ENCODE peak calls at places on chromosome 9, in six cellular contexts. One of them, this sample, is unnamed.

GRCh38 chr9:109968702-109969450 is 188.9 kb downstream of the PALM2AKAP2 start:
- DNase-seq in spleen: no peak
- DNase-seq in suprapubic skin: no peak
- DNase-seq in HCT116: no peak
- DNase-seq in transverse colon: no peak
- DNase-seq in stomach: no peak
- DNase-seq in this sample: no peak

GRCh38 chr9:134793281-134793680 is 87.3 kb upstream of the FCN2 start:
- DNase-seq in spleen: no peak
- DNase-seq in suprapubic skin: no peak
- DNase-seq in HCT116: no peak
- DNase-seq in transverse colon: no peak
- DNase-seq in stomach: no peak
- DNase-seq in this sample: no peak

GRCh38 chr9:124843635-124844034 is 9.6 kb upstream of the WDR38 start:
- DNase-seq in spleen: no peak
- DNase-seq in suprapubic skin: no peak
- DNase-seq in HCT116: no peak
- DNase-seq in transverse colon: no peak
- DNase-seq in stomach: no peak
- DNase-seq in this sample: no peak

GRCh38 chr9:127178646-127179632 is 56.5 kb upstream of the ANGPTL2 start:
- DNase-seq in spleen: peak; percentile 81
- DNase-seq in suprapubic skin: peak; percentile 71
- DNase-seq in HCT116: no peak
- DNase-seq in transverse colon: peak; percentile 7
- DNase-seq in stomach: peak; percentile 15
- DNase-seq in this sample: peak; percentile 68

GRCh38 chr9:115691686-115692085 is 461.9 kb upstream of the PAPPA start:
- DNase-seq in spleen: no peak
- DNase-seq in suprapubic skin: no peak
- DNase-seq in HCT116: no peak
- DNase-seq in transverse colon: no peak
- DNase-seq in stomach: no peak
- DNase-seq in this sample: no peak

GRCh38 chr9:121708768-121709488 is 57.5 kb downstream of the DAB2IP start:
- DNase-seq in spleen: no peak
- DNase-seq in suprapubic skin: no peak
- DNase-seq in HCT116: no peak
- DNase-seq in transverse colon: no peak
- DNase-seq in stomach: no peak
- DNase-seq in this sample: peak; percentile 70

GRCh38 chr9:138053996-138054752 is 176.6 kb downstream of the CACNA1B start:
- DNase-seq in spleen: peak; percentile 52
- DNase-seq in suprapubic skin: peak; percentile 75
- DNase-seq in HCT116: no peak
- DNase-seq in transverse colon: no peak
- DNase-seq in stomach: peak; percentile 18
- DNase-seq in this sample: peak; percentile 39

GRCh38 chr9:134837529-134837928 is 43.1 kb upstream of the FCN2 start:
- DNase-seq in spleen: no peak
- DNase-seq in suprapubic skin: no peak
- DNase-seq in HCT116: no peak
- DNase-seq in transverse colon: no peak
- DNase-seq in stomach: no peak
- DNase-seq in this sample: no peak

GRCh38 chr9:22216730-22217160 is 207.6 kb upstream of the CDKN2B start:
- DNase-seq in spleen: peak; percentile 50
- DNase-seq in suprapubic skin: no peak
- DNase-seq in HCT116: peak; percentile 65
- DNase-seq in transverse colon: no peak
- DNase-seq in stomach: no peak
- DNase-seq in this sample: no peak

GRCh38 chr9:136857606-136858412 is 5.7 kb downstream of the MAMDC4 start:
- DNase-seq in spleen: peak; percentile 72
- DNase-seq in suprapubic skin: no peak
- DNase-seq in HCT116: no peak
- DNase-seq in transverse colon: peak; percentile 83
- DNase-seq in stomach: peak; percentile 69
- DNase-seq in this sample: peak; percentile 62

GRCh38 chr9:134382733-134383132 is 56.5 kb downstream of the RXRA start:
- DNase-seq in spleen: no peak
- DNase-seq in suprapubic skin: no peak
- DNase-seq in HCT116: no peak
- DNase-seq in transverse colon: peak; percentile 84
- DNase-seq in stomach: no peak
- DNase-seq in this sample: no peak

GRCh38 chr9:114988962-114989599 is 58.7 kb upstream of the TNFSF8 start:
- DNase-seq in spleen: no peak
- DNase-seq in suprapubic skin: no peak
- DNase-seq in HCT116: no peak
- DNase-seq in transverse colon: no peak
- DNase-seq in stomach: no peak
- DNase-seq in this sample: no peak

GRCh38 chr9:92558612-92559374 is 23.0 kb upstream of the ECM2 start:
- DNase-seq in spleen: no peak
- DNase-seq in suprapubic skin: no peak
- DNase-seq in HCT116: no peak
- DNase-seq in transverse colon: peak; percentile 46
- DNase-seq in stomach: no peak
- DNase-seq in this sample: no peak

GRCh38 chr9:91159664-91160121 is 202.0 kb downstream of the AUH start:
- DNase-seq in spleen: no peak
- DNase-seq in suprapubic skin: no peak
- DNase-seq in HCT116: no peak
- DNase-seq in transverse colon: peak; percentile 70
- DNase-seq in stomach: peak; percentile 41
- DNase-seq in this sample: peak; percentile 82

GRCh38 chr9:135993840-135994776 is 32.9 kb upstream of the UBAC1 start:
- DNase-seq in spleen: no peak
- DNase-seq in suprapubic skin: no peak
- DNase-seq in HCT116: no peak
- DNase-seq in transverse colon: no peak
- DNase-seq in stomach: no peak
- DNase-seq in this sample: no peak

GRCh38 chr9:97850746-97851449 is 2.1 kb upstream of the FOXE1 start:
- DNase-seq in spleen: no peak
- DNase-seq in suprapubic skin: no peak
- DNase-seq in HCT116: no peak
- DNase-seq in transverse colon: no peak
- DNase-seq in stomach: no peak
- DNase-seq in this sample: no peak

GRCh38 chr9:12538842-12539584 is 154.2 kb upstream of the TYRP1 start:
- DNase-seq in spleen: no peak
- DNase-seq in suprapubic skin: no peak
- DNase-seq in HCT116: no peak
- DNase-seq in transverse colon: no peak
- DNase-seq in stomach: no peak
- DNase-seq in this sample: no peak

GRCh38 chr9:117723986-117724654 is 19.9 kb downstream of the TLR4 start:
- DNase-seq in spleen: peak; percentile 66
- DNase-seq in suprapubic skin: no peak
- DNase-seq in HCT116: no peak
- DNase-seq in transverse colon: peak; percentile 17
- DNase-seq in stomach: no peak
- DNase-seq in this sample: no peak

GRCh38 chr9:21252727-21253547 is 13.1 kb upstream of the IFNA14 start:
- DNase-seq in spleen: peak; percentile 67
- DNase-seq in suprapubic skin: no peak
- DNase-seq in HCT116: peak; percentile 38
- DNase-seq in transverse colon: no peak
- DNase-seq in stomach: no peak
- DNase-seq in this sample: no peak

GRCh38 chr9:14271078-14271673 is 42.8 kb downstream of the NFIB start:
- DNase-seq in spleen: no peak
- DNase-seq in suprapubic skin: no peak
- DNase-seq in HCT116: no peak
- DNase-seq in transverse colon: peak; percentile 40
- DNase-seq in stomach: peak; percentile 56
- DNase-seq in this sample: peak; percentile 85

GRCh38 chr9:33167084-33167948 is at the start of gene B4GALT1:
- DNase-seq in spleen: peak; percentile 100
- DNase-seq in suprapubic skin: peak; percentile 97
- DNase-seq in HCT116: peak; percentile 41
- DNase-seq in transverse colon: peak; percentile 97
- DNase-seq in stomach: peak; percentile 97
- DNase-seq in this sample: peak; percentile 97

GRCh38 chr9:33167949-33168535 is 906 bp upstream of the B4GALT1 start:
- DNase-seq in spleen: no peak
- DNase-seq in suprapubic skin: no peak
- DNase-seq in HCT116: no peak
- DNase-seq in transverse colon: peak; percentile 33
- DNase-seq in stomach: no peak
- DNase-seq in this sample: peak; percentile 80

GRCh38 chr9:33165263-33166151 is 1.6 kb downstream of the B4GALT1 start:
- DNase-seq in spleen: peak; percentile 78
- DNase-seq in suprapubic skin: no peak
- DNase-seq in HCT116: no peak
- DNase-seq in transverse colon: peak; percentile 71
- DNase-seq in stomach: peak; percentile 61
- DNase-seq in this sample: peak; percentile 80

GRCh38 chr9:33164138-33164809 is 2.9 kb downstream of the B4GALT1 start:
- DNase-seq in spleen: no peak
- DNase-seq in suprapubic skin: no peak
- DNase-seq in HCT116: no peak
- DNase-seq in transverse colon: peak; percentile 37
- DNase-seq in stomach: no peak
- DNase-seq in this sample: no peak

GRCh38 chr9:33166263-33167083 is 663 bp downstream of the B4GALT1 start:
- DNase-seq in spleen: no peak
- DNase-seq in suprapubic skin: peak; percentile 87
- DNase-seq in HCT116: no peak
- DNase-seq in transverse colon: peak; percentile 63
- DNase-seq in stomach: peak; percentile 65
- DNase-seq in this sample: peak; percentile 85
- TF ChIP-seq POLR2A in spleen: no peak
- TF ChIP-seq POLR2A in suprapubic skin: no peak
- TF ChIP-seq POLR2A in HCT116: no peak
- TF ChIP-seq POLR2A in transverse colon: no peak
- TF ChIP-seq POLR2A in stomach: no peak
- TF ChIP-seq POLR2A in this sample: peak; percentile 15

DNA sequence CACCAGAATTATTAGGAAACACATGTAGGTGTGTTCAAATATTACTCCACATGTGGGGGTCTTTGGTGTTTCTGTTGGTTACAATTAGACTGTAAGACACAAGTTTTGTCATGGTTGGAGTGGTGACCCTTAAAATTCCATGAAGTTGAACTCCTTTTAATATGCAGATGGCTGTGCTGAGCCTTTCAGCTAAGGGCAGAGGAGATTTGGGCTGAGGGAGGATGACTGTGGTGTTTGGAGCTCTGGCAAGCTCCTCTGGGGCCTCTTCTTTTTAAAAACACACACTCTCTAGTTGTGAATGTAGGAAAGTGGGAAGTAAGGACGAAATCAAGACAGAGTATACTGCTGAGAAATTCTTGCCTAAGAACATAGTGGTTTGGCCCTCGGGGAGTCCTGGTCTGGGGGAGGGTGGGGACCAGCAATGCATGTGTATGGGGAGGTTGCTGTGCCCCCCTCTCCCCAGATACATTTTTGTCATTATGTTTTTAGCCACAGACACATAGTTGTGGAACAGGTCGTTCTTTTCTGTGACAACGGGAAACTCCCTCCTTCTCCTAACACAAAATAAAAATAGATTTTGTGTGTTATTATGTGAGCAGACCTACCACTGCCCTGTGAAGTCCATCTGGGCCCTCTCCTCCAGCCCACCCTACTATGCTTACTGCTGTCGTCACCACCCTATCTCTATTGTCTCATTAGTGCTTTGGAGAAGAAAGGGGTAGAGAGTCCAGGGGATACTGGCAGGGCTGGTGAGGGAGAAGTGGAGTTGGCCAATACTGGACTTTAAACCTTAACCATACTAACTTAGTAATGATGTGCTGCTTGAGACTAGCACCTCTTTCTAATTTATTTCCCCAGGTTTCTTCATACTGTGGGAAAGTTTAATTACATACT is 10.0 kb downstream of the SMARCA2 start:
- DNase-seq in spleen: no peak
- DNase-seq in suprapubic skin: no peak
- DNase-seq in HCT116: no peak
- DNase-seq in transverse colon: no peak
- DNase-seq in stomach: no peak
- DNase-seq in this sample: no peak
- TF ChIP-seq POLR2AphosphoS5 in spleen: peak; percentile 9
- TF ChIP-seq POLR2AphosphoS5 in suprapubic skin: no peak
- TF ChIP-seq POLR2AphosphoS5 in HCT116: no peak
- TF ChIP-seq POLR2AphosphoS5 in transverse colon: no peak
- TF ChIP-seq POLR2AphosphoS5 in stomach: no peak
- TF ChIP-seq POLR2AphosphoS5 in this sample: no peak

DNA sequence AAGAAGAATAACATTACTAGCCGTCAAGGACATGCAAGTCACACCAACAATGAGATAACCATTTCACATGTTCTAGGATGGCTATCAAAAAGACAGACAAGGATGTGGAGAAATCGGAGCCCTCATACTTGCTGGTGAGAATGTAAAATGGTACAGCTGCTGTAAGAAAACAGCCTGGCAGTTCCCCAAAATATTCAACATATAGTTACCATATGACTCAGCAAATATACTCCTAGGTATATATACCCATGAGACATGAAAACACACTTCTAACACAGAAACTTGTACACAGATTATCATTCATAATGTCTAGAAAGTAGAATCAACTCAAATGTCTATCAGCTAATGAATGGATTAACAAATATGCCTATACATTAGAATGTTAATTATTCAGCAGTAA is 105.4 kb upstream of the PCAT7 start:
- DNase-seq in spleen: no peak
- DNase-seq in suprapubic skin: no peak
- DNase-seq in HCT116: no peak
- DNase-seq in transverse colon: no peak
- DNase-seq in stomach: no peak
- DNase-seq in this sample: no peak
- H3K36me3 ChIP-seq in spleen: no peaks in the 10 kb centered on the region
- H3K36me3 ChIP-seq in suprapubic skin: peaks cover 53% of the 10 kb centered on the region
- H3K36me3 ChIP-seq in HCT116: peaks cover 10% of the 10 kb centered on the region
- H3K36me3 ChIP-seq in transverse colon: no peaks in the 10 kb centered on the region
- H3K36me3 ChIP-seq in stomach: peaks cover 14% of the 10 kb centered on the region
- H3K36me3 ChIP-seq in this sample: no peaks in the 10 kb centered on the region

DNA sequence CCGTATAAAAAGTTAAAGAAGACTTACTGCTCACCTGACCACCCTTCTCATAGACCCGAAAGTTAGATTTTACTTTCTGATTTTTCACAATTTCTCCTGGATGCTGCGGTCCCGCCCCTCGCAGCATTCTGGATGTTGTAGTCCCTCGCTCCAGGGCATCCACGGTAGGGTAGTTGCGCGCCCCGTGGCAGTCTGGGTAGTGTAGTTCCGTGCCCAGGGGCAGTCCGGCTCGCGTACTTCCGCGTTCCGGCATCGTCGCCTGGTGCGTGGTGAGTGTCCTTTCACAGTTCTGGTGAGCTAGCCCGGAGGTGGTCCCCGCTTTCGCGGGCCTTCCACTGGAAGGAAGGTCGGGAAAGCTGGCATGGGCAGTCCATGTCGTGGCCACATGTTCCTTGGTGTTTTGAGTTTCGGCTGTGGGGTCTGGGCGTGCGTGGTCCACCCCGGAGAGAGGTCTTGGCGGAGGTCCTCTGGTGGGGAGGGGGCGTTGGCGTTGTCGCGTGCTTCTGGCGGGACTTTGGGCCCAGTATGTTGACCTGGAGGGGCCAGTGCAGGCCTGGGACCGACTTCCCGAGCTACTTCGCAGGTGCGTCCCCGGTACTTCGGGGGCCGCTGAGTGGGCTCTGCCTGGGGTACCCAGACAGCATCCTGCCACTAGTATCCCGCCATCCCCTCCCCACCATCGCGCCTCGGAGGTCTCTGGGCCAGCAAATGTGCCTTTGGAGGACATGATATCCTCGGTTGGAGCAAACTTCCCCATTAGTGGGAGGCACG is at the start of gene ZNF169:
- DNase-seq in spleen: peak; percentile 99
- DNase-seq in suprapubic skin: peak; percentile 94
- DNase-seq in HCT116: peak; percentile 61
- DNase-seq in transverse colon: peak; percentile 94
- DNase-seq in stomach: peak; percentile 93
- DNase-seq in this sample: peak; percentile 96
- TF ChIP-seq POLR2A in spleen: no peak
- TF ChIP-seq POLR2A in suprapubic skin: no peak
- TF ChIP-seq POLR2A in HCT116: peak; percentile 36
- TF ChIP-seq POLR2A in transverse colon: peak; percentile 65
- TF ChIP-seq POLR2A in stomach: no peak
- TF ChIP-seq POLR2A in this sample: peak; percentile 25